ENCODE peak calls at places on chromosomes 13 and 19, in five cellular contexts. J, I, V, A and F are unnamed samples.

GRCh38 chr19:42252365-42253244 is 2.3 kb downstream of the ERF start:
- DNase-seq in J (peak), I (peak), V (no peak), A (no peak), F (no peak)

GRCh38 chr19:7612282-7613274 is 16.8 kb downstream of the XAB2 start:
- DNase-seq in J (no peak), I (no peak), V (no peak), A (no peak), F (no peak)

GRCh38 chr13:98416408-98416807 is 160.5 kb downstream of the STK24 start:
- DNase-seq in J (no peak), I (peak), V (no peak), A (peak), F (no peak)

GRCh38 chr19:7554990-7555864 is 19.7 kb downstream of the PNPLA6 start:
- DNase-seq in J (peak), I (no peak), V (no peak), A (no peak), F (no peak)

GRCh38 chr13:48586591-48587103 is 53.8 kb upstream of the RCBTB2 start:
- DNase-seq in J (peak), I (no peak), V (no peak), A (no peak), F (no peak)

GRCh38 chr19:1465191-1466016 is 13.6 kb downstream of the C19orf25 start:
- DNase-seq in J (peak), I (peak), V (no peak), A (no peak), F (no peak)

GRCh38 chr19:27777726-27778125 is 1435.2 kb downstream of the UQCRFS1 start:
- DNase-seq in J (no peak), I (no peak), V (no peak), A (no peak), F (no peak)

GRCh38 chr13:77919351-77920294 is 992 bp upstream of the EDNRB start:
- DNase-seq in J (peak), I (peak), V (no peak), A (no peak), F (no peak)

GRCh38 chr19:48061401-48062344 is 17.8 kb upstream of the CABP5 start:
- DNase-seq in J (no peak), I (no peak), V (no peak), A (no peak), F (no peak)

GRCh38 chr19:41363753-41364545 is at the start of gene B9D2:
- DNase-seq in J (peak), I (peak), V (peak), A (peak), F (peak)

GRCh38 chr19:3975144-3975543 is 4.2 kb upstream of the DAPK3 start:
- DNase-seq in J (no peak), I (no peak), V (no peak), A (no peak), F (no peak)

GRCh38 chr13:50509771-50510441 is 333.6 kb downstream of the DLEU7 start:
- DNase-seq in J (no peak), I (no peak), V (no peak), A (no peak), F (no peak)

GRCh38 chr19:45477713-45478453 is 10.1 kb downstream of the FOSB start:
- DNase-seq in J (no peak), I (no peak), V (no peak), A (no peak), F (no peak)

GRCh38 chr13:25652764-25653163 is 281.0 kb downstream of the ATP8A2 start:
- DNase-seq in J (no peak), I (no peak), V (no peak), A (no peak), F (no peak)

GRCh38 chr13:20190481-20191310 is 2.0 kb downstream of the GJB2 start:
- DNase-seq in J (no peak), I (no peak), V (no peak), A (no peak), F (no peak)

GRCh38 chr19:33376931-33377557 is 3.5 kb downstream of the CEBPG start:
- DNase-seq in J (no peak), I (peak), V (no peak), A (peak), F (no peak)

GRCh38 chr19:29667390-29667783 is 2.1 kb downstream of the PLEKHF1 start:
- DNase-seq in J (no peak), I (no peak), V (peak), A (no peak), F (no peak)

GRCh38 chr13:30581582-30581981 is 36.1 kb upstream of the USPL1 start:
- DNase-seq in J (no peak), I (no peak), V (no peak), A (peak), F (no peak)

GRCh38 chr13:24208314-24208713 is 47.8 kb downstream of the SPATA13 start:
- DNase-seq in J (no peak), I (no peak), V (no peak), A (no peak), F (no peak)

GRCh38 chr13:51328488-51328887 is 11.0 kb upstream of the SERPINE3 start:
- DNase-seq in J (no peak), I (no peak), V (no peak), A (no peak), F (no peak)

GRCh38 chr13:82330499-82330898 is 1551.8 kb downstream of the SLITRK1 start:
- DNase-seq in J (peak), I (no peak), V (no peak), A (no peak), F (no peak)

GRCh38 chr19:9037415-9038062 is 27.3 kb upstream of the MUC16 start:
- DNase-seq in J (peak), I (no peak), V (peak), A (peak), F (no peak)

GRCh38 chr19:29245221-29245620 is 32.3 kb upstream of the UQCRFS1 start:
- DNase-seq in J (peak), I (no peak), V (no peak), A (no peak), F (no peak)

GRCh38 chr19:19224852-19225494 is 13.2 kb downstream of the NCAN start:
- DNase-seq in J (peak), I (peak), V (no peak), A (peak), F (peak)

GRCh38 chr19:46478356-46478986 is 7.1 kb upstream of the PNMA8A start:
- DNase-seq in J (no peak), I (no peak), V (no peak), A (no peak), F (no peak)

GRCh38 chr19:1774999-1775772 is 21.9 kb downstream of the ONECUT3 start:
- DNase-seq in J (peak), I (no peak), V (no peak), A (no peak), F (no peak)

GRCh38 chr13:26050568-26051230 is 1.1 kb downstream of the SHISA2 start:
- DNase-seq in J (peak), I (no peak), V (no peak), A (no peak), F (no peak)

GRCh38 chr13:49314344-49314882 is 66.7 kb downstream of the CDADC1 start:
- DNase-seq in J (no peak), I (no peak), V (no peak), A (no peak), F (no peak)

GRCh38 chr19:51783373-51783772 is 11.6 kb upstream of the FPR3 start:
- DNase-seq in J (no peak), I (no peak), V (no peak), A (no peak), F (no peak)

GRCh38 chr19:2035590-2035991 is 15.5 kb downstream of the MKNK2 start:
- DNase-seq in J (no peak), I (no peak), V (no peak), A (no peak), F (no peak)

GRCh38 chr19:7927605-7928333 is 1.8 kb upstream of the CTXN1 start:
- DNase-seq in J (no peak), I (no peak), V (no peak), A (no peak), F (no peak)

GRCh38 chr19:2273356-2274184 is 8.4 kb downstream of the PEAK3 start:
- DNase-seq in J (peak), I (peak), V (peak), A (peak), F (peak)

GRCh38 chr13:84831666-84832657 is 949.7 kb upstream of the SLITRK1 start:
- DNase-seq in J (no peak), I (no peak), V (no peak), A (no peak), F (no peak)

GRCh38 chr19:47190167-47190727 is 40.8 kb downstream of the BBC3 start:
- DNase-seq in J (peak), I (peak), V (no peak), A (peak), F (no peak)

GRCh38 chr13:51803422-51804294 is at the start of gene DHRS12:
- DNase-seq in J (peak), I (peak), V (peak), A (peak), F (peak)

GRCh38 chr13:110511509-110512181 is 49.9 kb downstream of the RAB20 start:
- DNase-seq in J (no peak), I (no peak), V (no peak), A (no peak), F (no peak)

GRCh38 chr19:54653181-54653809 is 9.5 kb upstream of the LILRB4 start:
- DNase-seq in J (no peak), I (no peak), V (no peak), A (no peak), F (no peak)

GRCh38 chr19:6204866-6205723 is 69.6 kb downstream of the ACSBG2 start:
- DNase-seq in J (no peak), I (no peak), V (no peak), A (no peak), F (no peak)

GRCh38 chr19:6198896-6199239 is 63.4 kb downstream of the ACSBG2 start:
- DNase-seq in J (no peak), I (no peak), V (no peak), A (no peak), F (no peak)

GRCh38 chr19:6204212-6204611 is 68.7 kb downstream of the ACSBG2 start:
- DNase-seq in J (no peak), I (no peak), V (no peak), A (no peak), F (no peak)

GRCh38 chr19:6196361-6196760 is 60.9 kb downstream of the ACSBG2 start:
- DNase-seq in J (no peak), I (no peak), V (no peak), A (no peak), F (no peak)

GRCh38 chr19:6199240-6199983 is 63.9 kb downstream of the ACSBG2 start:
- DNase-seq in J (peak), I (peak), V (peak), A (peak), F (peak)
- TF ChIP-seq CTCF in J (peak), I (peak), V (peak), A (no peak), F (no peak)

GRCh38 chr13:41944635-41945401 is 16.1 kb downstream of the VWA8 start:
- DNase-seq in J (no peak), I (no peak), V (no peak), A (no peak), F (no peak)

GRCh38 chr13:41939403-41939802 is 21.5 kb downstream of the VWA8 start:
- DNase-seq in J (no peak), I (no peak), V (no peak), A (no peak), F (no peak)

GRCh38 chr13:41941174-41941573 is 19.7 kb downstream of the VWA8 start:
- DNase-seq in J (no peak), I (no peak), V (no peak), A (no peak), F (no peak)

GRCh38 chr13:41944229-41944628 is 16.7 kb downstream of the VWA8 start:
- DNase-seq in J (no peak), I (no peak), V (no peak), A (no peak), F (no peak)

GRCh38 chr13:41942462-41943094 is 18.3 kb downstream of the VWA8 start:
- DNase-seq in J (no peak), I (no peak), V (no peak), A (no peak), F (no peak)
- TF ChIP-seq CTCF in J (no peak), I (no peak), V (no peak), A (no peak), F (no peak)

DNA sequence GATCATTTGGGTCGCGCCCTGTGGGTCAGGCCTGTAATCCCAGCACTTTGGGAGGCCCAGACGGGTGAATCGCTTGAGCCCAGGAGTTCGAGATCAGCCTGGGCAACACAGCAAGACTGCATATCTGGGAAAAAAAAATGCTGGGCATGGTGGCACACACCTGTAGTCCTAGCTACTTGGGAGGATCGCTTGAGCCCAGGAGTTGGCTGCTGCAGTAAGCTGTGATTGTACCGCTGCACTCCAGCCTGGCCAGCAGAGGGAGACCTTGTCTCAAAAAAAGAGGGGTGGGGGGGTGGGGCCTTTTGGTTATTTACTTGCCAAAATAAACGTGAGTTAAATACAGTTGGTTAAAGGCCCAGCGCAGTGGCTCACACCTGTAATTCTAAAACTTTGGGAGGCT is 9.8 kb upstream of the ZNF544 start:
- DNase-seq in J (peak), I (no peak), V (no peak), A (peak), F (no peak)
- TF ChIP-seq CTCF in J (no peak), I (no peak), V (no peak), A (peak), F (no peak)

GRCh38 chr13:42048625-42049453 is at the start of gene DGKH:
- DNase-seq in J (peak), I (peak), V (peak), A (peak), F (peak)
- TF ChIP-seq CTCF in J (no peak), I (no peak), V (no peak), A (no peak), F (no peak)

DNA sequence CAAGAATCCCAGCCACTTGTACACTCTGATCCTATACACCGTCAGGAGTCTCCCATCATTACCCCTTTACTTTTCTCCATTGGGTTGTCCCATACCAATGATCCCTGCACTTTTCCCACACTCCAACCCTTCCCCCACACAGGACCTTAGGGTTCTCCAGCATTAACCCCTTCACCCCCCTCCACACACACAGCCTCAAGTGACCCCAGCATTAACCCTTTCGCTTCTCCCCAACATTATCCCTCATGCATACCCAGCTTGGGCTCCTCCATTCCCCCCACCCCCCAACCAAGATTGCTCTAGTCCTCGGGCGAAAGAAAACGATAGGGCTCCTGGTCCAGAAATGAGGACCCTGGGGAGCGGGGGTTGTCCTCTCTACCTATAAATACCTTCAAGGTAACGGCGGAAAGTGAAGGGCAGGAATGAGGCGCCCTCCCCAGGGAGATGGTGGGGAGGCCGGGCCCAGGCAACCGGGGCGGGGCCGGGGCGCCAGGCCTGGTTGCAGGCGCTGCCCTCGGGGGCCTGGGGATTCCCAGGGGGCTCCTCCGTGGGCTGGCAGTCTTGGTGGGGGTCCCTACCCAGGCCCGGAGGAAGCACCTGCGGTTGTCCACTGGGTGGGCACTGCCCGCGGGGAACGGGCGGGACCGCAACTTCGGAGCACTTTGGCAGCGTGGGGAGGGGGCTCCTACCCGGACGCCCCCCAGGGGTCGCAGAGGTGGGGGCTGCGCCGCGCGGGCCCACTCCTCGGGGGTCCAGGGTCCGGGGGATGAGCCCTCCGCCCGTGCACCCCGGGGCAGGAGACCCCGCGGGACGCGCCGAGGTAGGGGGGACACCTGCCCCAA is 757 bp downstream of the WIZ start:
- DNase-seq in J (no peak), I (peak), V (no peak), A (no peak), F (peak)
- TF ChIP-seq CTCF in J (no peak), I (no peak), V (no peak), A (no peak), F (no peak)

DNA sequence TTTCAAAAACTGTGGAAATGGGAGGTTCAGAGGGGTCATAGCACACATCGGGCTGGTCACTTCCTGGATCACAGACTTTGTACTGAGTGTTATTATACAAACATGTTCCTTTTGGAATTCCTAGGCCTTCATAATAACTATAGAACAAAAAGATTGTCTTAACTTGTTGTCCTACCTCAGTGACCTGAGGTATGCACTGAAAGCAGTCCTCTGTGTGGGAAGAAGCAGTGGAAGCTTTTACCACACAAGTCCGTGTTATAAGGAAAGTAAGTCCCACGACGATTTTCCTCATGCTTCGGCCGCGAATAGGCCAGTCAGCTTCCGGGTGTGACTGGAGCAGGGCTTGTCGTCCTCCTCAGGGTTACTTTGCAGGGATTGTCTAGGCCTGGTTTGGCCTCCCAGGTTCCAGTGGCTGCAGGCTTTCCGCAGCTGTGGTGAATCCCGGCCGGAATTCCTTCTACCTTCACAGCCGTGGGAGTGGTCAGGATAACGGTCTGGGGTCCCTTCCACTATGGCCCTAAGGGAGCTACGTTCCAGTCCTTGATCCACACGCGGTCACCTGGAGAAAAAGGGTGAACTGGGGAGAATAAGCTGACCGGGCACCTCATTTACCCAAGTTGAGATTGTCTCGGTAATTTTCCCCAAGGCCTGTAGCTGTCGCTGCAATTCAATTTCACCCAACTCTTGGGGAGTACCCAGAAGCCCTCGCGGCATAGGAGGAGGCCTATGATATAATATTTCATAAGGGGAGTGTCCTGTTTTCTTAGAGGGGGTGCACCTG is 16.0 kb downstream of the NAPSA start:
- DNase-seq in J (no peak), I (no peak), V (no peak), A (no peak), F (no peak)
- TF ChIP-seq CTCF in J (no peak), I (no peak), V (no peak), A (no peak), F (no peak)

DNA sequence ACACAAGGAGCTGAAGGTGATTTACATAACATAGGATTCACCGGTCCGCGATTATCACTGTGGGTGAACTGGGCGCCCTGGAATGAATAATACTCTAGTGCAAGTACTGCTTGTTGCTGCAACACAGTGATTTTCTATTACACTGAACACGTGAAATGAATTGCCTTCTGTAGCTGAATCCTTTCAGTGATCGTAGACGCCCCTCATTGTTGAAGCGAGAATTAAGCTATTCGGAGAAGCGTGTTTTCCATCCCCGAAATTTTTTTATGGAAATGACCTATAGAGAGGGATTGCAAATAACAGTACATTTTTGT is 2.7 kb upstream of the MAB21L1 start:
- DNase-seq in J (no peak), I (no peak), V (no peak), A (no peak), F (no peak)
- TF ChIP-seq CTCF in J (no peak), I (no peak), V (no peak), A (no peak), F (no peak)

DNA sequence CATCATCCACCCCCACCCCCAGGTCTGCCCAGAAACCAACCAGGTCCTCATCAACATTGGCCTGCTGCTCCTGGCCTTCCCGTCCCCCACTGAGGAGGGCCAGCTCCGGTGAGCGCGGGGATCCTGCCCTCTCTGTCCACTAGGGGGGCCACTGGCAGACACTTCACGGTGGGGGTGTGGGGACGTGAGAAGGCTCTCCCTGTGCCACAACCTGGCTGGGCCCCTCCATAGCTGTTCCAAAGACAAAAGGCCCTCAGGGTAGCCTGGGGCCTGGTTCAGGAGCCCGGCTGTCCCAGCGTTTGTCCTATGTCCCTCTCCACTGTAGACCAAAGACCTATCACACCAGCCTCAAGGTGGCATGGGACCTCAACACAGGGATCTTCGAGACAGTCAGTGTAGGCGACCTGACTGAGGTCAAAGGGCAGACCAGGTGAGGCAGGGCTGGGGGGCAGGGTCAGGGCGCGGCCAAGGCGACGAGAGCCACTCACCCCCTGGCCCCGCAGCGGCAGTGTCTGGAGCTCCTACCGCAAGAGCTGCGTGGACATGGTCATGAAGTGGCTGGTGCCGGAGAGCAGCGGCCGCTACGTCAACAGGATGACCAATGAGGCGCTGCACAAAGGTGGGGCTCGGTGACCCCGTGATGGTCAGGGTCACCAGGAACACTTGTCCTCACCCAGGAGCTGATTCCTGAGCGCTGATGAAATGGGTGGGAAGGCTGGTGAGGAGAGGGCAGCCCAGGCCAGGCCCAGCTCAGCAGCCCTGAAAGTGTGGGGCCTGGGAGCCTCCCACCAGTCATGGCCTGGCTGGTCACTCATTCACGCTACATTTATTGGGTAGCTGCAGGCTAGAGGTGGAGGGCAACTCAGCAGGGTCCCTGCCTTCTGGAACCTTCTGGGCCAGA is 7.9 kb downstream of the DCAF15 start:
- DNase-seq in J (no peak), I (no peak), V (no peak), A (no peak), F (no peak)
- TF ChIP-seq CTCF in J (peak), I (peak), V (no peak), A (no peak), F (no peak)